ENCODE peak calls at places on chromosomes 1 and 21, in five cellular contexts. One of them, this sample, is unnamed.

GRCh38 chr1:24121406-24121805 is 9.5 kb upstream of the MYOM3 start:
- DNase-seq in astrocyte of the spinal cord: no peak
- DNase-seq in AG04450: no peak
- DNase-seq in fibroblast of mammary gland: no peak
- DNase-seq in K562: no peak
- DNase-seq in this sample: no peak

GRCh38 chr21:29372063-29372802 is 73.5 kb downstream of the BACH1 start:
- DNase-seq in astrocyte of the spinal cord: peak
- DNase-seq in fibroblast of mammary gland: peak
- DNase-seq in AG04450: peak
- DNase-seq in K562: peak
- DNase-seq in this sample: peak

GRCh38 chr1:78102916-78103315 is 57.1 kb downstream of the GIPC2 start:
- DNase-seq in fibroblast of mammary gland: peak
- DNase-seq in K562: no peak
- DNase-seq in astrocyte of the spinal cord: no peak
- DNase-seq in AG04450: no peak
- DNase-seq in this sample: peak

GRCh38 chr1:156379420-156380165 is 10.6 kb downstream of the RHBG start:
- DNase-seq in AG04450: no peak
- DNase-seq in astrocyte of the spinal cord: no peak
- DNase-seq in K562: peak
- DNase-seq in fibroblast of mammary gland: no peak
- DNase-seq in this sample: no peak

GRCh38 chr1:232443372-232443771 is 186.6 kb downstream of the SIPA1L2 start:
- DNase-seq in fibroblast of mammary gland: no peak
- DNase-seq in AG04450: no peak
- DNase-seq in astrocyte of the spinal cord: no peak
- DNase-seq in K562: no peak
- DNase-seq in this sample: no peak

GRCh38 chr1:67677408-67677807 is 7.6 kb upstream of the GADD45A start:
- DNase-seq in fibroblast of mammary gland: no peak
- DNase-seq in K562: no peak
- DNase-seq in astrocyte of the spinal cord: no peak
- DNase-seq in AG04450: no peak
- DNase-seq in this sample: no peak

GRCh38 chr1:107198581-107198980 is 57.7 kb downstream of the NTNG1 start:
- DNase-seq in K562: no peak
- DNase-seq in fibroblast of mammary gland: no peak
- DNase-seq in AG04450: no peak
- DNase-seq in astrocyte of the spinal cord: peak
- DNase-seq in this sample: no peak

GRCh38 chr1:186511761-186512637 is 51.1 kb upstream of the PDC start:
- DNase-seq in fibroblast of mammary gland: no peak
- DNase-seq in K562: no peak
- DNase-seq in AG04450: no peak
- DNase-seq in astrocyte of the spinal cord: no peak
- DNase-seq in this sample: no peak

GRCh38 chr1:47416319-47417128 is 439 bp downstream of the FOXE3 start:
- DNase-seq in AG04450: no peak
- DNase-seq in K562: no peak
- DNase-seq in astrocyte of the spinal cord: no peak
- DNase-seq in fibroblast of mammary gland: no peak
- DNase-seq in this sample: no peak

GRCh38 chr1:6757719-6758435 is 27.4 kb upstream of the CAMTA1 start:
- DNase-seq in AG04450: no peak
- DNase-seq in K562: no peak
- DNase-seq in astrocyte of the spinal cord: no peak
- DNase-seq in fibroblast of mammary gland: peak
- DNase-seq in this sample: no peak
- H3K4me3 ChIP-seq in AG04450: no peak
- H3K4me3 ChIP-seq in K562: peak
- H3K4me3 ChIP-seq in astrocyte of the spinal cord: no peak
- H3K4me3 ChIP-seq in fibroblast of mammary gland: no peak
- H3K4me3 ChIP-seq in this sample: no peak

GRCh38 chr1:198788561-198789064 is 149.8 kb downstream of the PTPRC start:
- DNase-seq in K562: peak
- DNase-seq in fibroblast of mammary gland: peak
- DNase-seq in astrocyte of the spinal cord: peak
- DNase-seq in AG04450: no peak
- DNase-seq in this sample: no peak
- TF ChIP-seq CTCF in K562: peak
- TF ChIP-seq CTCF in fibroblast of mammary gland: peak
- TF ChIP-seq CTCF in astrocyte of the spinal cord: peak
- TF ChIP-seq CTCF in AG04450: peak
- TF ChIP-seq CTCF in this sample: no peak

GRCh38 chr1:84672080-84672735 is 18.1 kb downstream of the SSX2IP start:
- DNase-seq in astrocyte of the spinal cord: no peak
- DNase-seq in AG04450: no peak
- DNase-seq in K562: no peak
- DNase-seq in fibroblast of mammary gland: no peak
- DNase-seq in this sample: no peak

GRCh38 chr1:84675631-84676030 is 14.6 kb downstream of the SSX2IP start:
- DNase-seq in fibroblast of mammary gland: no peak
- DNase-seq in astrocyte of the spinal cord: no peak
- DNase-seq in K562: no peak
- DNase-seq in AG04450: no peak
- DNase-seq in this sample: no peak

GRCh38 chr1:84675106-84675505 is 15.2 kb downstream of the SSX2IP start:
- DNase-seq in astrocyte of the spinal cord: no peak
- DNase-seq in K562: no peak
- DNase-seq in AG04450: no peak
- DNase-seq in fibroblast of mammary gland: peak
- DNase-seq in this sample: no peak

GRCh38 chr1:84677415-84678099 is 12.7 kb downstream of the SSX2IP start:
- DNase-seq in K562: no peak
- DNase-seq in astrocyte of the spinal cord: no peak
- DNase-seq in AG04450: no peak
- DNase-seq in fibroblast of mammary gland: no peak
- DNase-seq in this sample: no peak

DNA sequence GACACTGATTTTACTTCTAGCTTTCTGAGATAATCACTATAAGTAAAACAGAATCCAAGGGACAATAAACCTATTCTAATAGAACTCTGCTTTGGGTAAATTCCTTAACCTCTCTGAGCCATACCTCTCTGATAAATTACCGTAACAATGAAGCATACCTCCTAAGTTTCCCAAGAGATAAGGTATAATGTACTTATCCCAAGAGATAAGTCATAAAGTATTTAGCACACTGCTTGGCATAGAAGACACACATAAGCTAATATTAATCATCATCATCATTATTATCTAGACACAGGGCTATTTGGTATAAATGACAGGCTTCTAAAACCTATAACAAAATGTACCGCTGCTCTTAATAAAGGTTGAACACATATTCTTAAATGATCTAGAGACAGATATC is 16.2 kb downstream of the SSX2IP start:
- DNase-seq in astrocyte of the spinal cord: no peak
- DNase-seq in K562: no peak
- DNase-seq in fibroblast of mammary gland: no peak
- DNase-seq in AG04450: no peak
- DNase-seq in this sample: no peak
- H3K4me3 ChIP-seq in astrocyte of the spinal cord: no peak
- H3K4me3 ChIP-seq in K562: no peak
- H3K4me3 ChIP-seq in fibroblast of mammary gland: no peak
- H3K4me3 ChIP-seq in AG04450: no peak
- H3K4me3 ChIP-seq in this sample: no peak

GRCh38 chr1:183956559-183957188 is 80.9 kb downstream of the COLGALT2 start:
- DNase-seq in fibroblast of mammary gland: peak
- DNase-seq in AG04450: peak
- DNase-seq in astrocyte of the spinal cord: peak
- DNase-seq in K562: peak
- DNase-seq in this sample: peak
- TF ChIP-seq CTCF in fibroblast of mammary gland: peak
- TF ChIP-seq CTCF in AG04450: peak
- TF ChIP-seq CTCF in astrocyte of the spinal cord: peak
- TF ChIP-seq CTCF in K562: peak
- TF ChIP-seq CTCF in this sample: peak

DNA sequence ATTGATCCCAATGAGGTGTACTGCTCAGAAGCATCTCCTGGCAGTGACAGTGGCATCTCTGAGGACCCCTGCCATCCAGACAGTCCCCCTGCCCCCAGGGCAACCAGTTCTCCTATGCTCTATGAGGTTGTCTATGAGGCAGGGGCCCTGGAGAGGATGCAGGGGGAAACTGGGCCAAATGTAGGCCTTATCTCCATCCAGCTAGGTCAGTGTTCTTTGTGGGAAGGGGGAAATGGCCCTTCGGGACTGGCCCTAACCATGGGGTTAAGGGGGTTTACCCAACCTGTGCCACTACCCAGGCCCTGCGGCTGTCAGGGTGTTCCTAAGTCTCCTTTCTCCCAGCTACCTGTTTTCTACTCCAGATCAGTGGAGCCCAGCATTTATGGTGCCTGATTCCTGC is 1.3 kb downstream of the CREB3L4 start:
- DNase-seq in fibroblast of mammary gland: no peak
- DNase-seq in AG04450: no peak
- DNase-seq in K562: no peak
- DNase-seq in astrocyte of the spinal cord: no peak
- DNase-seq in this sample: no peak
- H3K4me3 ChIP-seq in fibroblast of mammary gland: no peak
- H3K4me3 ChIP-seq in AG04450: no peak
- H3K4me3 ChIP-seq in K562: peak
- H3K4me3 ChIP-seq in astrocyte of the spinal cord: peak
- H3K4me3 ChIP-seq in this sample: no peak

GRCh38 chr1:109704173-109704572 is 7.9 kb upstream of the GSTM5 start:
- DNase-seq in K562: peak
- DNase-seq in fibroblast of mammary gland: no peak
- DNase-seq in AG04450: no peak
- DNase-seq in astrocyte of the spinal cord: no peak
- DNase-seq in this sample: no peak
- TF ChIP-seq CTCF in K562: peak
- TF ChIP-seq CTCF in fibroblast of mammary gland: no peak
- TF ChIP-seq CTCF in AG04450: no peak
- TF ChIP-seq CTCF in astrocyte of the spinal cord: no peak
- TF ChIP-seq CTCF in this sample: no peak

GRCh38 chr1:112872551-112872962 is 83.4 kb downstream of the SLC16A1 start:
- DNase-seq in AG04450: no peak
- DNase-seq in fibroblast of mammary gland: no peak
- DNase-seq in astrocyte of the spinal cord: no peak
- DNase-seq in K562: peak
- DNase-seq in this sample: no peak

GRCh38 chr1:112868191-112868590 is 87.8 kb downstream of the SLC16A1 start:
- DNase-seq in fibroblast of mammary gland: no peak
- DNase-seq in K562: no peak
- DNase-seq in AG04450: no peak
- DNase-seq in astrocyte of the spinal cord: no peak
- DNase-seq in this sample: no peak

GRCh38 chr1:112869895-112870294 is 86.1 kb downstream of the SLC16A1 start:
- DNase-seq in K562: no peak
- DNase-seq in astrocyte of the spinal cord: no peak
- DNase-seq in fibroblast of mammary gland: no peak
- DNase-seq in AG04450: no peak
- DNase-seq in this sample: no peak

GRCh38 chr1:112866981-112867380 is 89.0 kb downstream of the SLC16A1 start:
- DNase-seq in AG04450: no peak
- DNase-seq in fibroblast of mammary gland: no peak
- DNase-seq in astrocyte of the spinal cord: no peak
- DNase-seq in K562: no peak
- DNase-seq in this sample: no peak

DNA sequence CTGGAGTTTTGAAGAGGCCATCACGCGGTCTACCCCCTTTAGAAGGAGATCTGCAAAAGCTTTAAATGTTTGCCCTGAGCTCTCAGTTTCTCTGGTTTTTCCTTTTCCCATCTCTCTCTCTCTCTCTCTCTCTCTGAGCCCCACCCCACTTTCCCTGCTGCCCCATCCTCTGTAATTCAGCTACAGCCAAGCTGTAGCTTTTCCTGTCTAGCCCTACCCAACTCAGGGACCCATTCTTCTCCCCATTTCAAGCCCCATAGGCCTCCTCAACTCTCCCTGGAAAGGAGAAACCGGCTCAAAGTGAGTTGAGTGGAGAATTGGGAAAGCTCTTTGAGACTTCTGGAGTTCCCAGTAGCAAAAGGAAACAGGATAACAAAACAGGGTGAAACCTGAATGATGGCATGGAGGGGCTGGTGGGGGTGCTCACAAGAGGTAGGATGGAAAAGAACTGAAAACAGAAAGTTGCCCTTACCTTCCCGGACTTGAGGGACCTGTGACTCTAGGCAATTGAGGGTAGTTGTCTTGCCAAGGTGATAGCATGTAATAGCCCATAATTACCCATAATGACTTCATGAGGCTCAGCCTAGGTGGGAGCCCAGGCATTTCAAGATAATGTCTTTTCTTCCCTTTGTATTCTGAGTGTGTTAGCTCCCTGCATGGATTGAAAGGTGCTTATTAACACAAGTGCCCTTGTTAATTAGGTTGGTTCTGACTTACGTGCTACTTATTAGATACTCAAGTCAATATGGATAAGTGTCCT is 84.9 kb downstream of the SLC16A1 start:
- DNase-seq in AG04450: no peak
- DNase-seq in fibroblast of mammary gland: no peak
- DNase-seq in K562: no peak
- DNase-seq in astrocyte of the spinal cord: no peak
- DNase-seq in this sample: no peak
- H3K4me3 ChIP-seq in AG04450: no peak
- H3K4me3 ChIP-seq in fibroblast of mammary gland: no peak
- H3K4me3 ChIP-seq in K562: no peak
- H3K4me3 ChIP-seq in astrocyte of the spinal cord: no peak
- H3K4me3 ChIP-seq in this sample: no peak

This sample was measured in foreskin fibroblast.